ENCODE peak calls at places on chromosomes 7 and 10, in nine cellular contexts. C is CD8-positive, alpha-beta memory T cell; K is dorsolateral prefrontal cortex; U is gastrocnemius medialis; F is A549; W is A673; L is sigmoid colon; J is uterus; R is upper lobe of right lung. I is an unnamed sample.

GRCh38 chr7:44595934-44596635 is 10.3 kb upstream of the OGDH start:
- DNase-seq in C (no peak), K (no peak), U (peak; percentile 56), F (no peak), W (no peak), L (no peak), J (no peak), R (no peak), I (no peak)

GRCh38 chr7:158733220-158733519 is 28.6 kb upstream of the NCAPG2 start:
- DNase-seq in C (no peak), K (no peak), U (no peak), F (no peak), W (no peak), L (no peak), J (no peak), R (no peak), I (no peak)

GRCh38 chr10:46288601-46289206 is 1.9 kb downstream of the ANTXRL start:
- DNase-seq in C (no peak), K (peak; percentile 18), U (no peak), F (no peak), W (no peak), L (no peak), J (no peak), R (peak; percentile 5), I (no peak)

GRCh38 chr7:2560175-2560695 is 1.5 kb downstream of the IQCE start:
- DNase-seq in C (no peak), K (no peak), U (no peak), F (no peak), W (no peak), L (no peak), J (no peak), R (peak; percentile 46), I (no peak)

GRCh38 chr7:39069046-39069445 is 91.3 kb downstream of the POU6F2 start:
- DNase-seq in C (no peak), K (no peak), U (no peak), F (no peak), W (no peak), L (no peak), J (no peak), R (no peak), I (no peak)

GRCh38 chr7:31134246-31135188 is 82.4 kb downstream of the ADCYAP1R1 start:
- DNase-seq in C (no peak), K (peak; percentile 53), U (peak; percentile 24), F (peak; percentile 67), W (peak; percentile 91), L (peak; percentile 79), J (peak; percentile 58), R (peak; percentile 71), I (peak; percentile 23)

GRCh38 chr7:36367561-36367889 is 22.1 kb upstream of the ANLN start:
- DNase-seq in C (no peak), K (no peak), U (no peak), F (peak; percentile 58), W (no peak), L (no peak), J (no peak), R (no peak), I (no peak)

GRCh38 chr10:77943086-77943901 is 16.7 kb upstream of the DLG5 start:
- DNase-seq in C (no peak), K (no peak), U (peak; percentile 85), F (peak; percentile 54), W (peak; percentile 81), L (peak; percentile 72), J (no peak), R (no peak), I (no peak)

GRCh38 chr10:91593366-91593765 is 39.5 kb downstream of the PPP1R3C start:
- DNase-seq in C (no peak), K (no peak), U (no peak), F (no peak), W (no peak), L (no peak), J (no peak), R (no peak), I (no peak)
- H3K27ac ChIP-seq in C (no peak overlapping the region), K (no peak overlapping the region), U (peak overlapping the region; percentile 91), F (peak overlapping the region; percentile 94), W (no peak overlapping the region), L (peak overlapping the region; percentile 85), J (peak overlapping the region; percentile 91), R (no peak overlapping the region), I (no peak overlapping the region)

DNA sequence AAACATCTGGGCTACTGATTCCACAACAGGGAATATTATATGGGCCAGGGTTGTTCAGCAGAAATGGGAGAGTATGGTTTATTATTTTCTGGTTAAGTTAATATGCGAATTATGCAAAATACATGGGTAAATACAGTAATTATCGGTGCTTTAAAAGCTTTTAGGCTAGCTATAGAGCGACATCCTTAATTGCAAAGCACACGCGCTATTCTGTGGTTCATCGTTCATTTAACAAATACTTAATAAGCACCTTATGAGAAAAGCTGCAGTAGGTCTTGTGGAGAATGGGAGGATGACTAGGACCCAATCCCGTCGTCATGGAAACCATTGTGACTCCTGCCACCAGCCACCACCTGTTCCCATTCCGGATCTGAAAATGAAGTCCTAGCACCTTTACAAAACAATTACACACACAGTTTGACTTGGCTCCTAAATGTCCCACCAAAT is 615 bp upstream of the CEP41 start:
- DNase-seq in C (no peak), K (no peak), U (no peak), F (peak; percentile 51), W (peak; percentile 31), L (no peak), J (no peak), R (no peak), I (no peak)
- H3K4me3 ChIP-seq in C (peak overlapping the region; percentile 87), K (peak overlapping the region; percentile 79), U (peak overlapping the region; percentile 76), F (peak overlapping the region; percentile 65), W (peak overlapping the region; percentile 65), L (peak overlapping the region; percentile 70), J (peak overlapping the region; percentile 62), R (peak overlapping the region; percentile 82), I (peak overlapping the region; percentile 50)

GRCh38 chr10:62048919-62049636 is 147.6 kb downstream of the ARID5B start:
- DNase-seq in C (peak; percentile 35), K (peak; percentile 93), U (peak; percentile 99), F (peak; percentile 59), W (peak; percentile 89), L (peak; percentile 96), J (peak; percentile 91), R (peak; percentile 83), I (peak; percentile 96)

GRCh38 chr10:62052276-62052675 is 150.8 kb downstream of the ARID5B start:
- DNase-seq in C (no peak), K (no peak), U (peak; percentile 86), F (no peak), W (no peak), L (no peak), J (no peak), R (no peak), I (no peak)

GRCh38 chr10:62050627-62050924 is 149.1 kb downstream of the ARID5B start:
- DNase-seq in C (no peak), K (no peak), U (no peak), F (no peak), W (no peak), L (no peak), J (no peak), R (no peak), I (no peak)

GRCh38 chr10:62049815-62050626 is 148.5 kb downstream of the ARID5B start:
- DNase-seq in C (no peak), K (no peak), U (no peak), F (no peak), W (no peak), L (no peak), J (no peak), R (no peak), I (no peak)

GRCh38 chr10:62050941-62051433 is 149.5 kb downstream of the ARID5B start:
- DNase-seq in C (peak; percentile 76), K (no peak), U (peak; percentile 87), F (peak; percentile 66), W (peak; percentile 80), L (no peak), J (peak; percentile 51), R (no peak), I (peak; percentile 66)
- H3K27ac ChIP-seq in C (peak overlapping the region; percentile 60), K (peak overlapping the region; percentile 93), U (peak overlapping the region; percentile 96), F (peak overlapping the region; percentile 74), W (peak overlapping the region; percentile 89), L (peak overlapping the region; percentile 89), J (peak overlapping the region; percentile 99), R (peak overlapping the region; percentile 93), I (peak overlapping the region; percentile 84)

GRCh38 chr7:35251606-35252310 is 2.1 kb downstream of the TBX20 start:
- DNase-seq in C (no peak), K (no peak), U (no peak), F (no peak), W (no peak), L (no peak), J (no peak), R (no peak), I (no peak)

GRCh38 chr7:35254496-35255416 is 856 bp upstream of the TBX20 start:
- DNase-seq in C (no peak), K (no peak), U (no peak), F (no peak), W (no peak), L (no peak), J (no peak), R (no peak), I (no peak)

GRCh38 chr7:35252584-35252983 is 1.3 kb downstream of the TBX20 start:
- DNase-seq in C (no peak), K (no peak), U (no peak), F (no peak), W (no peak), L (no peak), J (no peak), R (no peak), I (no peak)

GRCh38 chr7:35253680-35254495 is at the start of gene TBX20:
- DNase-seq in C (peak; percentile 13), K (no peak), U (no peak), F (peak; percentile 79), W (peak; percentile 62), L (no peak), J (no peak), R (peak; percentile 72), I (no peak)

DNA sequence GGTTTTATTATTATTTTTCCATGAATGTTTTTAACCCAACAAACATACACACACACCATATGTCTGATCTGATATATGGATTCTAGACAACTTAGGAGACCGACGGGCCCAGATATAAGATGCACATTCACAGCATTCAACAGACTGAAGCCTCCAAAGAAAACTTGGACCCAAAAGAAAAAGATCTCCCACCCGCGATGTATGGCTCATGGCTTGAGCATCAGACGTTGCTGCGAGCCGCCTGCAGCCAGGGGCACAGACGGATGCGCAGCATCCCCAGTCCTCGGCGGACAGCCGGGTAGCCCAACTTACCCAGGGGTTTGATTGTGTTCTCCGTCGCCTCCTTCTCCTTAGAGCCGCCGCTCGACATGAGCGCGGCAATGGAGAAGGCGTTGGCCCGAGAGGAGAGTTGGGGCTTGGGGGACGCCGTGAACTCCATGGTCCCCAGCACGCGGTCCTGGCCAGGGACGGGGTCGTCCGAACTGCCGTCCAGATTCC is 669 bp downstream of the TBX20 start:
- DNase-seq in C (no peak), K (no peak), U (no peak), F (peak; percentile 38), W (peak; percentile 7), L (no peak), J (no peak), R (no peak), I (no peak)
- H3K4me3 ChIP-seq in C (no peak overlapping the region), K (peak overlapping the region; percentile 44), U (peak overlapping the region; percentile 38), F (peak overlapping the region; percentile 65), W (peak overlapping the region; percentile 56), L (peak overlapping the region; percentile 45), J (no peak overlapping the region), R (peak overlapping the region; percentile 38), I (peak overlapping the region; percentile 54)

I was measured in AG04450.